ENCODE peak calls at places on chromosomes 4 and X, in six cellular contexts. H is MV-4-11, M is right cardiac atrium, F is erythroblast, J is HT1080, N is cardiac muscle cell. D is an unnamed sample.
A peak's percentile ranks its signal among the peaks of the same experiment; 100 is the strongest.

GRCh38 chr4:127622923-127623754 is 9.6 kb upstream of the INTU start:
- DNase-seq in H (no peak), M (peak; percentile 35), F (peak; percentile 59), J (no peak), N (peak; percentile 43), D (peak; percentile 83)

GRCh38 chr4:52507774-52508173 is 151.3 kb downstream of the USP46 start:
- DNase-seq in H (no peak), M (peak; percentile 24), F (no peak), J (no peak), N (peak; percentile 1), D (no peak)

GRCh38 chrX:123809854-123810375 is 49.9 kb upstream of the XIAP start:
- DNase-seq in H (no peak), M (no peak), F (no peak), J (no peak), N (no peak), D (no peak)

GRCh38 chrX:106249706-106250379 is 81.7 kb downstream of the PWWP3B start:
- DNase-seq in H (no peak), M (no peak), F (no peak), J (no peak), N (peak; percentile 58), D (no peak)

GRCh38 chrX:66760648-66761047 is 121.8 kb upstream of the EDA2R start:
- DNase-seq in H (no peak), M (no peak), F (no peak), J (peak; percentile 0), N (no peak), D (peak; percentile 8)

GRCh38 chrX:110135618-110136017 is 132.7 kb downstream of the TMEM164 start:
- DNase-seq in H (no peak), M (no peak), F (peak; percentile 11), J (no peak), N (no peak), D (no peak)

GRCh38 chr4:138868562-138868961 is 147.0 kb upstream of the NOCT start:
- DNase-seq in H (no peak), M (no peak), F (no peak), J (peak; percentile 5), N (peak; percentile 32), D (no peak)

GRCh38 chrX:110412971-110413726 is 54.5 kb downstream of the RTL9 start:
- DNase-seq in H (peak; percentile 26), M (peak; percentile 59), F (peak; percentile 76), J (peak; percentile 67), N (peak; percentile 75), D (peak; percentile 76)

GRCh38 chrX:115367455-115367854 is 77.9 kb downstream of the LUZP4 start:
- DNase-seq in H (no peak), M (no peak), F (no peak), J (peak; percentile 71), N (peak; percentile 32), D (peak; percentile 1)

GRCh38 chrX:150649096-150649870 is 43.9 kb upstream of the MTMR1 start:
- DNase-seq in H (peak; percentile 34), M (no peak), F (no peak), J (no peak), N (peak; percentile 34), D (no peak)

GRCh38 chrX:49269768-49270248 is at the start of gene PPP1R3F:
- DNase-seq in H (no peak), M (no peak), F (no peak), J (no peak), N (no peak), D (no peak)

GRCh38 chrX:118594697-118595420 is 99.2 kb downstream of the DOCK11 start:
- DNase-seq in H (peak; percentile 65), M (no peak), F (no peak), J (no peak), N (peak; percentile 24), D (no peak)

GRCh38 chrX:13223868-13224555 is 95.8 kb downstream of the ATXN3L start:
- DNase-seq in H (no peak), M (peak; percentile 15), F (no peak), J (peak; percentile 97), N (peak; percentile 93), D (peak; percentile 60)

GRCh38 chrX:14398725-14399124 is 130.6 kb upstream of the GLRA2 start:
- DNase-seq in H (no peak), M (no peak), F (no peak), J (peak; percentile 0), N (no peak), D (no peak)

GRCh38 chr4:151862766-151863165 is 102.0 kb upstream of the GATB start:
- DNase-seq in H (no peak), M (no peak), F (no peak), J (peak; percentile 74), N (no peak), D (peak; percentile 44)

GRCh38 chr4:137390707-137391106 is 141.6 kb downstream of the PCDH18 start:
- DNase-seq in H (no peak), M (no peak), F (no peak), J (no peak), N (peak; percentile 80), D (no peak)